ENCODE peak calls at places on chromosomes 4 and X, in seven cellular contexts. One of them, this sample, is unnamed.

GRCh38 chr4:159607824-159608223 is 504.9 kb downstream of the RAPGEF2 start:
- DNase-seq in neural progenitor cell: peak
- DNase-seq in HCT116: no peak
- DNase-seq in GM23248: no peak
- DNase-seq in OCI-LY7: no peak
- DNase-seq in MM.1S: no peak
- DNase-seq in SK-N-SH: no peak
- DNase-seq in this sample: no peak

GRCh38 chr4:26936284-26937065 is 75.8 kb downstream of the STIM2 start:
- DNase-seq in SK-N-SH: no peak
- DNase-seq in GM23248: no peak
- DNase-seq in OCI-LY7: no peak
- DNase-seq in HCT116: no peak
- DNase-seq in MM.1S: no peak
- DNase-seq in neural progenitor cell: no peak
- DNase-seq in this sample: no peak

GRCh38 chrX:55004231-55004630 is 4.1 kb downstream of the APEX2 start:
- DNase-seq in OCI-LY7: no peak
- DNase-seq in MM.1S: no peak
- DNase-seq in neural progenitor cell: no peak
- DNase-seq in SK-N-SH: no peak
- DNase-seq in HCT116: no peak
- DNase-seq in GM23248: no peak
- DNase-seq in this sample: no peak

GRCh38 chrX:140318306-140318705 is 186.6 kb downstream of the SOX3 start:
- DNase-seq in MM.1S: no peak
- DNase-seq in HCT116: no peak
- DNase-seq in SK-N-SH: no peak
- DNase-seq in GM23248: peak
- DNase-seq in neural progenitor cell: peak
- DNase-seq in OCI-LY7: no peak
- DNase-seq in this sample: no peak

GRCh38 chr4:73576366-73576765 is 43.9 kb downstream of the RASSF6 start:
- DNase-seq in GM23248: peak
- DNase-seq in OCI-LY7: no peak
- DNase-seq in neural progenitor cell: no peak
- DNase-seq in MM.1S: no peak
- DNase-seq in SK-N-SH: no peak
- DNase-seq in HCT116: no peak
- DNase-seq in this sample: no peak

GRCh38 chrX:138897621-138898492 is 186.3 kb upstream of the FGF13 start:
- DNase-seq in GM23248: peak
- DNase-seq in neural progenitor cell: no peak
- DNase-seq in MM.1S: no peak
- DNase-seq in SK-N-SH: no peak
- DNase-seq in HCT116: no peak
- DNase-seq in OCI-LY7: no peak
- DNase-seq in this sample: no peak

GRCh38 chr4:183588169-183588675 is 70.8 kb downstream of the RWDD4 start:
- DNase-seq in HCT116: no peak
- DNase-seq in OCI-LY7: no peak
- DNase-seq in neural progenitor cell: no peak
- DNase-seq in MM.1S: no peak
- DNase-seq in GM23248: peak
- DNase-seq in SK-N-SH: no peak
- DNase-seq in this sample: peak

GRCh38 chr4:176507845-176508533 is 188.2 kb downstream of the SPCS3 start:
- DNase-seq in SK-N-SH: no peak
- DNase-seq in neural progenitor cell: no peak
- DNase-seq in HCT116: no peak
- DNase-seq in OCI-LY7: no peak
- DNase-seq in GM23248: no peak
- DNase-seq in MM.1S: no peak
- DNase-seq in this sample: no peak

GRCh38 chr4:18109677-18110076 is 88.1 kb upstream of the LCORL start:
- DNase-seq in neural progenitor cell: no peak
- DNase-seq in HCT116: no peak
- DNase-seq in GM23248: no peak
- DNase-seq in SK-N-SH: no peak
- DNase-seq in MM.1S: no peak
- DNase-seq in OCI-LY7: no peak
- DNase-seq in this sample: no peak

GRCh38 chr4:18103876-18104275 is 82.3 kb upstream of the LCORL start:
- DNase-seq in MM.1S: no peak
- DNase-seq in GM23248: no peak
- DNase-seq in neural progenitor cell: no peak
- DNase-seq in OCI-LY7: no peak
- DNase-seq in HCT116: no peak
- DNase-seq in SK-N-SH: no peak
- DNase-seq in this sample: no peak

GRCh38 chr4:18100657-18101056 is 79.1 kb upstream of the LCORL start:
- DNase-seq in SK-N-SH: no peak
- DNase-seq in GM23248: no peak
- DNase-seq in HCT116: no peak
- DNase-seq in neural progenitor cell: no peak
- DNase-seq in MM.1S: no peak
- DNase-seq in OCI-LY7: no peak
- DNase-seq in this sample: no peak

GRCh38 chr4:18106620-18107019 is 85.1 kb upstream of the LCORL start:
- DNase-seq in HCT116: no peak
- DNase-seq in neural progenitor cell: no peak
- DNase-seq in SK-N-SH: no peak
- DNase-seq in GM23248: no peak
- DNase-seq in MM.1S: no peak
- DNase-seq in OCI-LY7: no peak
- DNase-seq in this sample: peak

DNA sequence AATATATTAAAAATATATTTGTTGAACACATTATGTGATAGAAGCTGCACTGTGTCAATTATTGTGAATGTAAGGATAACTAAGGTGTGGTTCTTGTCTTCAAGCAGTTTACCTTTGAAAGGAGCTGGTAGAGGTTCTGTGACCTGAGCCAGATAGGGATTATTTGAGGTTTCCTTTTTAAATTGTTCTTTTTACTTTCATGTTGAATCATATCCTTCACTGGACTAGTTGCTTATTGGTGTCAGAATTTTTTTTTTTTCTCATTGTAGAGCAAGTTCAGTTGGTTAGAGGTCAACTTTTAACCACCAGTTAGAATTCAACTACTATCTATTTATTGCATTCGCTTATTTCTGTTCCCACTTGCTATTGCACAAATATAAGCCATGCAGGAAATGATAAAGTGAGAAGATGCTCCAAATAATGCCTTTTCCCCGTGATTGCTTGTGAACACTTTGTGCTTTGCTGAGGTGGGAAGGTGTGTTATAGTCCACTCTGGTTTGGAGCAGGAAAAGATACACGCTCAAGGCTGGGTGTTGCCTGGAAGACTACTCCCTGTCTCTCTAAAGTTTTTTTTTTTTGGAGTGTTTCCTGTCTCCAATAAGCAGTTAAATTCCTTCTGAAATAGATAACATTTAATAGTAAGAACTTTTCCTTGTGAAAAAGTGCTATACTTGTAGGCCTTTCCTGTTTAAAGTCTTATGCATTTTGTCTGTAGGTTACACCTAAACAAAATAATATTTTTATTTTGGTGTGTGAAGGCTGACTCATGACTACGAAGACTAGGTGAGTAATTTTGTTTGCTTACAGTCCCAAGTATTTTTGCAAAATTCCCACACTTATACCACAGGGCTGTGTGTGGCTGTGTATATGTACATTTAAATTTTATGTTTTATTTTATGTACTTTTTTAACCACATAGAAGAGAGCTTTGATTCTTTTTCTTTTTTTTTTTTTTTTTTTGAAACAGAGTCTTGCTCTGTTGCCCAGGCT is 83.8 kb upstream of the LCORL start:
- DNase-seq in neural progenitor cell: no peak
- DNase-seq in GM23248: no peak
- DNase-seq in MM.1S: peak
- DNase-seq in SK-N-SH: no peak
- DNase-seq in OCI-LY7: no peak
- DNase-seq in HCT116: no peak
- DNase-seq in this sample: no peak
- TF ChIP-seq EZH2phosphoT487 in neural progenitor cell: no peak
- TF ChIP-seq EZH2phosphoT487 in GM23248: no peak
- TF ChIP-seq EZH2phosphoT487 in MM.1S: no peak
- TF ChIP-seq EZH2phosphoT487 in SK-N-SH: no peak
- TF ChIP-seq EZH2phosphoT487 in OCI-LY7: no peak
- TF ChIP-seq EZH2phosphoT487 in HCT116: no peak
- TF ChIP-seq EZH2phosphoT487 in this sample: no peak

GRCh38 chr4:123495530-123495929 is 98.9 kb downstream of the SPRY1 start:
- DNase-seq in MM.1S: no peak
- DNase-seq in GM23248: peak
- DNase-seq in HCT116: no peak
- DNase-seq in OCI-LY7: no peak
- DNase-seq in SK-N-SH: no peak
- DNase-seq in neural progenitor cell: no peak
- DNase-seq in this sample: peak
- H3K4me3 ChIP-seq in MM.1S: no peak
- H3K4me3 ChIP-seq in GM23248: no peak
- H3K4me3 ChIP-seq in HCT116: no peak
- H3K4me3 ChIP-seq in OCI-LY7: no peak
- H3K4me3 ChIP-seq in SK-N-SH: no peak
- H3K4me3 ChIP-seq in neural progenitor cell: no peak
- H3K4me3 ChIP-seq in this sample: no peak

GRCh38 chrX:24927372-24927771 is 88.4 kb downstream of the ARX start:
- DNase-seq in neural progenitor cell: no peak
- DNase-seq in GM23248: no peak
- DNase-seq in SK-N-SH: no peak
- DNase-seq in HCT116: no peak
- DNase-seq in OCI-LY7: no peak
- DNase-seq in MM.1S: no peak
- DNase-seq in this sample: no peak

GRCh38 chrX:24925430-24925829 is 90.3 kb downstream of the ARX start:
- DNase-seq in SK-N-SH: no peak
- DNase-seq in OCI-LY7: no peak
- DNase-seq in neural progenitor cell: no peak
- DNase-seq in GM23248: no peak
- DNase-seq in HCT116: no peak
- DNase-seq in MM.1S: no peak
- DNase-seq in this sample: no peak

GRCh38 chrX:24928114-24928513 is 87.7 kb downstream of the ARX start:
- DNase-seq in MM.1S: no peak
- DNase-seq in OCI-LY7: no peak
- DNase-seq in neural progenitor cell: no peak
- DNase-seq in HCT116: no peak
- DNase-seq in GM23248: no peak
- DNase-seq in SK-N-SH: no peak
- DNase-seq in this sample: no peak
- TF ChIP-seq EZH2phosphoT487 in MM.1S: no peak
- TF ChIP-seq EZH2phosphoT487 in OCI-LY7: no peak
- TF ChIP-seq EZH2phosphoT487 in neural progenitor cell: no peak
- TF ChIP-seq EZH2phosphoT487 in HCT116: no peak
- TF ChIP-seq EZH2phosphoT487 in GM23248: no peak
- TF ChIP-seq EZH2phosphoT487 in SK-N-SH: no peak
- TF ChIP-seq EZH2phosphoT487 in this sample: no peak

GRCh38 chr4:8506373-8507250 is 66.0 kb downstream of the TRMT44 start:
- DNase-seq in neural progenitor cell: peak
- DNase-seq in OCI-LY7: no peak
- DNase-seq in HCT116: no peak
- DNase-seq in GM23248: peak
- DNase-seq in MM.1S: no peak
- DNase-seq in SK-N-SH: no peak
- DNase-seq in this sample: peak
- H3K4me3 ChIP-seq in neural progenitor cell: no peak
- H3K4me3 ChIP-seq in OCI-LY7: no peak
- H3K4me3 ChIP-seq in HCT116: no peak
- H3K4me3 ChIP-seq in GM23248: peak
- H3K4me3 ChIP-seq in MM.1S: no peak
- H3K4me3 ChIP-seq in SK-N-SH: no peak
- H3K4me3 ChIP-seq in this sample: no peak

DNA sequence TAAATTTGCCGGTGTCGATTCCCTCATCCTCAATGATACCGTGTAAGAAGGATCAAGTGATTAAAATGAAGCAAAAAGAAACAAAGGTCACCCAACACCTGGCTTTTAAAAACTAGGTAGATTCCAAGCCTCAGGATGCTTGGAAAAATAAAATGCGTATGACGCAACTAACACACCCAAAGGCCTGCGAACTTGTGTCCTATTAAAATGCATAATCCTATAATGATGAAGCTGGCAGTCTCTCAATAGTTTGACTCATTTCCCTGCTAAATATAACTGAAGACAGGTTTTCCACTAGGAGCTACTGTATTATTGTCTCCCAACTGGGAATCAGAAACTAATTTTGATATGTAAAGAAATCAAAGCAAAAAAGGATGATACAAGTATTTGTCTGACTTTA is 263.2 kb downstream of the DHX15 start:
- DNase-seq in GM23248: peak
- DNase-seq in HCT116: no peak
- DNase-seq in neural progenitor cell: no peak
- DNase-seq in SK-N-SH: no peak
- DNase-seq in MM.1S: no peak
- DNase-seq in OCI-LY7: no peak
- DNase-seq in this sample: no peak
- TF ChIP-seq EZH2phosphoT487 in GM23248: no peak
- TF ChIP-seq EZH2phosphoT487 in HCT116: no peak
- TF ChIP-seq EZH2phosphoT487 in neural progenitor cell: no peak
- TF ChIP-seq EZH2phosphoT487 in SK-N-SH: no peak
- TF ChIP-seq EZH2phosphoT487 in MM.1S: no peak
- TF ChIP-seq EZH2phosphoT487 in OCI-LY7: no peak
- TF ChIP-seq EZH2phosphoT487 in this sample: no peak